ENCODE peak calls at places on chromosomes 2 and 18, in four cellular contexts. G, U, Q and L are unnamed samples.

GRCh38 chr2:205714789-205715411 is 32.6 kb downstream of the NRP2 start:
- DNase-seq in U (no peak), Q (no peak), G (no peak), L (no peak)

GRCh38 chr2:236168110-236169067 is at the start of gene GBX2:
- DNase-seq in Q (peak; percentile 90), U (peak; percentile 87), G (no peak), L (no peak)

GRCh38 chr2:199452200-199452990 is 5.3 kb downstream of the SATB2 start:
- DNase-seq in Q (no peak), U (no peak), G (no peak), L (no peak)

GRCh38 chr2:150120271-150120950 is 367.1 kb downstream of the RND3 start:
- DNase-seq in Q (no peak), U (no peak), G (no peak), L (no peak)

GRCh38 chr2:30782124-30782523 is 25.1 kb downstream of the CAPN13 start:
- DNase-seq in U (no peak), Q (no peak), G (no peak), L (no peak)

GRCh38 chr2:118913805-118914645 is 28.0 kb upstream of the MARCO start:
- DNase-seq in U (no peak), G (no peak), Q (no peak), L (no peak)

GRCh38 chr18:38539373-38539772 is 973.8 kb upstream of the CELF4 start:
- DNase-seq in G (peak; percentile 5), Q (no peak), U (no peak), L (no peak)

GRCh38 chr18:2853926-2854664 is 7.3 kb downstream of the EMILIN2 start:
- DNase-seq in Q (no peak), U (no peak), G (no peak), L (no peak)

GRCh38 chr2:170217778-170218251 is 39.9 kb downstream of the MYO3B start:
- DNase-seq in U (no peak), Q (no peak), G (no peak), L (no peak)

GRCh38 chr2:64807417-64807816 is 153.7 kb upstream of the SERTAD2 start:
- DNase-seq in G (no peak), U (no peak), Q (no peak), L (peak; percentile 53)

GRCh38 chr2:76849086-76849485 is 673.1 kb downstream of the LRRTM4 start:
- DNase-seq in U (no peak), G (no peak), Q (no peak), L (no peak)

GRCh38 chr2:71667256-71668182 is 214.2 kb downstream of the DYSF start:
- DNase-seq in Q (no peak), U (no peak), G (no peak), L (no peak)

GRCh38 chr2:205642562-205643350 is 39.5 kb upstream of the NRP2 start:
- DNase-seq in G (no peak), U (no peak), Q (no peak), L (no peak)

GRCh38 chr2:2909086-2910035 is 468.3 kb downstream of the EIPR1 start:
- DNase-seq in U (no peak), G (no peak), Q (no peak), L (no peak)

GRCh38 chr2:222239091-222239490 is 59.7 kb downstream of the PAX3 start:
- DNase-seq in Q (no peak), G (no peak), U (no peak), L (no peak)

GRCh38 chr2:13550285-13550684 is 833.5 kb downstream of the TRIB2 start:
- DNase-seq in G (no peak), Q (no peak), U (no peak), L (no peak)

GRCh38 chr2:460861-461260 is 173.0 kb upstream of the ALKAL2 start:
- DNase-seq in U (no peak), G (no peak), Q (no peak), L (no peak)

GRCh38 chr2:240968731-240969624 is 29.4 kb upstream of the SNED1 start:
- DNase-seq in U (no peak), G (no peak), Q (no peak), L (no peak)

GRCh38 chr18:13418013-13418710 is 199.6 kb downstream of the LDLRAD4 start:
- DNase-seq in Q (no peak), G (no peak), U (no peak), L (no peak)

GRCh38 chr18:46298511-46298910 is 194.3 kb downstream of the HAUS1 start:
- DNase-seq in U (no peak), Q (no peak), G (no peak), L (no peak)

GRCh38 chr2:152715854-152716428 is 1.3 kb downstream of the PRPF40A start:
- DNase-seq in Q (peak; percentile 34), U (no peak), G (peak; percentile 9), L (no peak)

GRCh38 chr2:225310745-225311144 is 88.8 kb upstream of the NYAP2 start:
- DNase-seq in Q (no peak), G (no peak), U (no peak), L (no peak)

GRCh38 chr2:26969089-26969844 is 1.2 kb upstream of the MAPRE3 start:
- DNase-seq in G (no peak), U (no peak), Q (no peak), L (no peak)

GRCh38 chr2:54524236-54524991 is 68.3 kb downstream of the SPTBN1 start:
- DNase-seq in U (no peak), G (no peak), Q (no peak), L (peak; percentile 45)

GRCh38 chr2:209946539-209946938 is 55.9 kb upstream of the RPE start:
- DNase-seq in U (no peak), Q (no peak), G (no peak), L (no peak)

GRCh38 chr2:100215375-100215774 is 73.0 kb upstream of the AFF3 start:
- DNase-seq in Q (no peak), G (no peak), U (no peak), L (no peak)

GRCh38 chr18:4433762-4434161 is 21.3 kb downstream of the DLGAP1 start:
- DNase-seq in G (no peak), Q (no peak), U (no peak), L (no peak)

GRCh38 chr18:57333941-57334340 is 18.4 kb upstream of the ST8SIA3 start:
- DNase-seq in Q (no peak), U (no peak), G (no peak), L (no peak)

GRCh38 chr2:107469437-107469995 is 357.2 kb upstream of the RGPD4 start:
- DNase-seq in Q (no peak), G (no peak), U (no peak), L (no peak)

GRCh38 chr2:190717764-190718651 is 69.1 kb downstream of the NAB1 start:
- DNase-seq in U (no peak), Q (no peak), G (no peak), L (no peak)

GRCh38 chr2:24083567-24084385 is 858 bp downstream of the TP53I3 start:
- DNase-seq in Q (peak; percentile 40), U (no peak), G (peak; percentile 87), L (peak; percentile 79)

GRCh38 chr2:20542761-20543578 is 96.1 kb downstream of the RHOB start:
- DNase-seq in Q (no peak), G (no peak), U (no peak), L (no peak)

DNA sequence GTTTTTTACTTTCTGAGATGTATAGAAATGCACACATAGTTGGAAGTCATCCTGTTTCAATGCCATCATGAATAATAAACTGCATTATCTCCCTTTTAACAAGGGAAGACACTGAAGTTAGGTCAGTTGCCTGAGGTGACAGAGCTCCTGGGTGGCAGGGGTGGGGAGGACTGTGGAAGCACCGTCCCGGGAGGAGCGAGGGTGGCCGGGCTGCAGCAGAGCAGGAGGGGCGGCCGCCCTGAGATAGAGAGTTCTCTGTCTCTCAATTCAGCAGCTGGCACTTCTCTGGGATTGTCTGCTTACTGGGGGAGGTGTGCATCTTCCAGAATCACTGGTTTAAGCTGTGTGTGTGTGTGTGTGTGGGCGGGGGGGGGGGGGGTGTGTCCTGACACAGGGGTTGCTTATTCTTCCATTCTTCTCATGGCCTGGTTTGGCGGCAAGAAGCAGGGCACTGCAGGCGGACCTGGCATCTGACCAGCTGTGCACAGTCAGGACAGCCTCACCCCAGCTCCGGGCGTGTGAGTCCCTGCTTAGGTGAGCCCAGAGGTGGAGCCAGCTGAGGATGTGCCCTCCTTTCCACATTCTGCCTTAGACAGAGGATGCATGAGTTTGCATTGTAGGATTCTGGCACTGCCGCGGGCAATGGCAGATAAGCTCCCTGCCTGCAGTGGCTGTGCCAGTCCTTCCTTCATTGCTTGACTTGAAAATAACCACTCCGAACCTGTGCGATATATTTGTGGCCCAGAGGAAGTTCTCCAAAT is 40.4 kb downstream of the VWA3B start:
- DNase-seq in Q (no peak), G (no peak), U (no peak), L (no peak)
- TF ChIP-seq SUZ12 in Q (no peak), G (no peak), U (no peak), L (no peak)

GRCh38 chr2:219452361-219453317 is 18.0 kb downstream of the SPEG start:
- DNase-seq in G (no peak), U (no peak), Q (no peak), L (no peak)
- TF ChIP-seq SUZ12 in G (no peak), U (no peak), Q (no peak), L (no peak)

GRCh38 chr2:204131621-204132020 is 195.1 kb downstream of the ICOS start:
- DNase-seq in G (no peak), Q (no peak), U (no peak), L (no peak)

GRCh38 chr2:204124140-204124750 is 187.7 kb downstream of the ICOS start:
- DNase-seq in U (no peak), Q (no peak), G (no peak), L (no peak)

GRCh38 chr2:204129591-204130270 is 193.2 kb downstream of the ICOS start:
- DNase-seq in U (peak; percentile 11), G (no peak), Q (no peak), L (no peak)

GRCh38 chr2:204126705-204127104 is 190.1 kb downstream of the ICOS start:
- DNase-seq in G (no peak), U (peak; percentile 24), Q (no peak), L (no peak)

GRCh38 chr2:204127238-204127637 is 190.7 kb downstream of the ICOS start:
- DNase-seq in G (no peak), U (peak; percentile 20), Q (no peak), L (no peak)
- TF ChIP-seq SUZ12 in G (no peak), U (no peak), Q (no peak), L (no peak)

DNA sequence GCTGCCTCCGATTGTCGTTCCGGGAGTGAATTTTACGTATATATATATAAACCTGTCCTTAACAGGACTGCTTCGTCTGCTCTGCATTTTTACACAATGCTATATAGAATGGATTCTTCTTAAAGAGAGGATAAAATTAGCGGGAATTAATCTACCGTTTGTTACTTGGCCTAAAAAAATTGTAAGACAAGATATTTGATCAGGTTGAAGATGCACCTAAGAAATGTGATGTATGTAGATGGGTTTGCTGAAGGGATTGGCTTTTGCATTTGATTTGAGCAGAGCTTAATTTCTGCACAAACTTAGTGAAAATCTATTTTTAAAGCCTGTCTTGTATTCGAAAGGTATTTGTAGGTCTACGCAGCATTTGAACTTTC is 966 bp downstream of the PPP1CB start:
- DNase-seq in Q (no peak), U (no peak), G (no peak), L (no peak)
- TF ChIP-seq SUZ12 in Q (no peak), U (no peak), G (no peak), L (no peak)